ENCODE peak calls at places on chromosomes 5 and 9, in seven cellular contexts. C, R, X, J, O, S and D are unnamed samples.
A peak's percentile ranks its signal among the peaks of the same experiment; 100 is the strongest.

GRCh38 chr5:59577485-59577884 is 316.0 kb downstream of the PDE4D start:
- DNase-seq in C (no peak), R (no peak), S (no peak), J (no peak), X (no peak), O (no peak), D (no peak)

GRCh38 chr5:31640024-31640423 is 1.1 kb downstream of the PDZD2 start:
- DNase-seq in O (no peak), C (no peak), R (no peak), X (no peak), J (no peak), S (no peak), D (no peak)

GRCh38 chr9:3526166-3526902 is 533 bp upstream of the RFX3 start:
- DNase-seq in R (peak; percentile 88), C (peak; percentile 90), J (peak; percentile 73), O (peak; percentile 87), X (peak; percentile 90), S (peak; percentile 87), D (peak; percentile 90)

GRCh38 chr5:10563940-10564837 is at the start of gene ANKRD33B:
- DNase-seq in J (peak; percentile 52), S (peak; percentile 69), O (peak; percentile 91), X (peak; percentile 48), R (peak; percentile 68), C (peak; percentile 63), D (peak; percentile 72)

GRCh38 chr5:16812911-16813310 is 123.2 kb downstream of the MYO10 start:
- DNase-seq in R (no peak), S (peak; percentile 24), X (peak; percentile 77), C (peak; percentile 14), J (peak; percentile 33), O (no peak), D (peak; percentile 73)

GRCh38 chr5:1325191-1325741 is 19.6 kb downstream of the CLPTM1L start:
- DNase-seq in X (peak; percentile 11), J (no peak), S (no peak), C (no peak), O (no peak), R (no peak), D (no peak)

GRCh38 chr5:107743357-107744000 is 72.7 kb upstream of the EFNA5 start:
- DNase-seq in J (peak; percentile 13), X (no peak), R (no peak), C (no peak), O (no peak), S (peak; percentile 36), D (peak; percentile 9)

GRCh38 chr9:12759767-12760166 is 15.1 kb upstream of the LURAP1L start:
- DNase-seq in O (no peak), X (no peak), J (peak; percentile 59), S (peak; percentile 62), R (no peak), C (no peak), D (peak; percentile 75)

GRCh38 chr9:37840560-37841194 is 40.1 kb downstream of the DCAF10 start:
- DNase-seq in R (no peak), C (no peak), J (peak; percentile 82), S (peak; percentile 55), X (no peak), O (no peak), D (peak; percentile 82)

GRCh38 chr5:1028481-1029269 is 20.1 kb downstream of the NKD2 start:
- DNase-seq in R (no peak), C (no peak), J (no peak), X (no peak), S (no peak), O (no peak), D (no peak)

GRCh38 chr9:14780251-14780650 is 57.7 kb upstream of the CER1 start:
- DNase-seq in C (no peak), R (no peak), J (no peak), S (no peak), O (no peak), X (no peak), D (no peak)

GRCh38 chr5:156715287-156715686 is 134.8 kb upstream of the PPP1R2B start:
- DNase-seq in J (peak; percentile 38), O (no peak), X (no peak), S (peak; percentile 58), R (no peak), C (no peak), D (no peak)

GRCh38 chr9:93128715-93129224 is 5.3 kb downstream of the NINJ1 start:
- DNase-seq in X (no peak), O (no peak), S (no peak), J (no peak), R (no peak), C (peak; percentile 7), D (no peak)

GRCh38 chr5:112878760-112879159 is 17.7 kb downstream of the SRP19 start:
- DNase-seq in X (no peak), S (no peak), C (no peak), R (no peak), J (no peak), O (no peak), D (peak; percentile 26)

GRCh38 chr5:37847978-37848425 is 8.2 kb upstream of the GDNF start:
- DNase-seq in O (no peak), S (peak; percentile 78), R (no peak), X (no peak), C (no peak), J (peak; percentile 92), D (peak; percentile 89)

GRCh38 chr9:113578279-113578865 is 114.8 kb downstream of the RGS3 start:
- DNase-seq in R (no peak), C (no peak), J (peak; percentile 66), X (no peak), O (no peak), S (no peak), D (no peak)

GRCh38 chr9:113580041-113580953 is 116.8 kb downstream of the RGS3 start:
- DNase-seq in J (peak; percentile 85), O (peak; percentile 58), X (peak; percentile 91), S (no peak), C (peak; percentile 81), R (no peak), D (peak; percentile 59)

GRCh38 chr9:113577525-113578261 is 114.2 kb downstream of the RGS3 start:
- DNase-seq in O (no peak), S (peak; percentile 77), C (no peak), R (no peak), J (peak; percentile 79), X (no peak), D (no peak)

GRCh38 chr9:113579270-113580040 is 115.9 kb downstream of the RGS3 start:
- DNase-seq in R (no peak), O (peak; percentile 91), X (no peak), J (no peak), S (no peak), C (peak; percentile 51), D (peak; percentile 62)

DNA sequence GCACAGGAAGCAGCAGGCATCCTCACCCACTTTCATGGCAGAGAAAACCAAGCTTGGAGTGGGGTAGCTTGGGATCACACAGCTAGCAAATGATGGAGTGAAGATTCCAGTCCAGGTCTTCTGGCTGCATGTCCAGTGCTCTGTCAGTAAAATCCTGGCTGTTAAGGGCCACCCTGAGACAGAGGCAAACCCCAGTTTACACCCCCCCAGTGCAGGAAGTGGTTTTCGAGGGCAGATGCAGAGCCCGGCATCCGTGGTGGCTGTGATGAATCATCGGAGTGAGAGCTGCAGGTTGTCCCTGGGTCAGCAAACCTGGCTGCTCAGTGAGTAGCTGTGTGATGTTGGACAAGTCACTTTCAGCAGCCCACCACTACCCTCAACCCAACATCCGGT is 115.3 kb downstream of the RGS3 start:
- DNase-seq in C (peak; percentile 80), R (no peak), S (peak; percentile 92), O (peak; percentile 90), J (peak; percentile 94), X (no peak), D (peak; percentile 90)
- H3K4me3 ChIP-seq in C (no peak overlapping the region), R (no peak overlapping the region), S (no peak overlapping the region), O (peak overlapping the region; percentile 52), J (no peak overlapping the region), X (no peak overlapping the region), D (no peak overlapping the region)

GRCh38 chr5:146562461-146562860 is 46.5 kb upstream of the GPR151 start:
- DNase-seq in C (no peak), J (no peak), X (no peak), S (no peak), R (no peak), O (no peak), D (no peak)

GRCh38 chr5:146561711-146562110 is 45.7 kb upstream of the GPR151 start:
- DNase-seq in X (no peak), R (no peak), C (no peak), O (no peak), J (no peak), S (peak; percentile 60), D (no peak)

GRCh38 chr5:146568161-146568560 is 52.2 kb upstream of the GPR151 start:
- DNase-seq in J (no peak), R (no peak), O (no peak), C (no peak), X (no peak), S (no peak), D (no peak)

GRCh38 chr5:146564036-146564762 is 48.2 kb upstream of the GPR151 start:
- DNase-seq in J (no peak), O (no peak), R (no peak), S (no peak), X (no peak), C (no peak), D (no peak)

DNA sequence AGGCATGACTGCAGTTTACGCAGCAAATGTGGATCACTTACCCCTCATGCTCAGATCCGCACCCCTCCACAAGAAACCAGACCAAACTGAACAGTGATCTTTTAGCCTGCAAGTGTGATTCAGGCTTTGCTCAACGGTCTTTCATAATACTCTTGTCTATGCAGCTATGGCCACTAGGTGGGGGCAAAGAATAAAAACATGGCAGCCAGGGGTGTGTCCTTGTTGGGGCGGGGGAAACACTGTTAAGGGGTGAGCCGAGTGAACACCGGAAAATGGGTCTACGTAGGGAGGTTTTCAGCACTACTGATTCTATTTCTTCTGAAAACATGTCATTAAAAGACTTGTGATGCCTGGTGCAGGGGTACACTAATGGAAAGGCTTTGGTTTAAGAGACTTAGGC is 49.8 kb upstream of the GPR151 start:
- DNase-seq in S (peak; percentile 55), J (peak; percentile 75), C (peak; percentile 29), R (peak; percentile 16), X (peak; percentile 50), O (peak; percentile 60), D (peak; percentile 61)
- TF ChIP-seq CTCF in S (peak; percentile 61), J (peak; percentile 73), C (peak; percentile 50), R (peak; percentile 14), X (peak; percentile 66), O (peak; percentile 75), D (peak; percentile 59)

DNA sequence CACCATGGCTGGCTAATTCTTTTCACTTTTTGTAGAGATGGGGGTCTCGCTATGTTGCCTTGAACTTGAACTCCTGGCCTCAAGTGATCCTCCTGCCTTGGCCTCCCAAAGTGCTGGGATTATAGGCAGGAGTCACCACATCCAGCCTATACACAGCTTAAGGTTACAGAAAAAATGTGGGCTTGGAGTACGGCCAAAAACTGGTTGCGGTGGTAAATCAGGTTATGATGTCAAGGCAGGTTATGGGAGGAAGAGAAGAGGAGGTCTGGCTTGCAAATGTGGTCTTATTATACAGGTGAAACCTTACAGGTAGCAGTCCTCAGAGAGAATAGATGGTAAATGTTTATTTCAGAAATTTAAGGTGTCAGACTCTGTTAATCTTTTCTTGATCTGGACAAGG is 30.7 kb upstream of the SYK start:
- DNase-seq in J (no peak), C (peak; percentile 36), S (no peak), X (no peak), R (no peak), O (no peak), D (no peak)
- H3K4me3 ChIP-seq in J (no peak overlapping the region), C (no peak overlapping the region), S (no peak overlapping the region), X (no peak overlapping the region), R (no peak overlapping the region), O (no peak overlapping the region), D (no peak overlapping the region)

DNA sequence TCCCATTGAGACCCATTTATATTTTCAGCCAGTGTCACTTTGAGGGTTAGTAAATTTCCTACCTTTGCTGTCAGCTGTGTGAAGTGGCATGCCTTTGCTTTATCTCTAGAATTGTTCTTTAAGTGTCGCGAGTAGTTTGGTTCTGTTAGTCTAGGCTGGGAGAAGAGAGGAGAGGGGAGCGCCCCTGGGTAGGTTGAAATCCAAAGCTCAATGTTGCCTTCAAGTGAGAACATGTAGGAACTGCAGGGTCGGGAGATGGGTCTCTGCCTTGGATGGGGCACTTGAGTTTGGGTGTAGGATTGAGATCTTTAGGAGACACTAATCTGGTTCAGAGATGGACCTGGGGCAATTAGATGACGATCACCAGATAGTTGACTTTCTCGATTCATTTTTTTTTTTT is 46.3 kb downstream of the STC2 start:
- DNase-seq in R (no peak), X (no peak), J (no peak), C (no peak), S (no peak), O (peak; percentile 4), D (peak; percentile 40)
- TF ChIP-seq CTCF in R (no peak), X (no peak), J (peak; percentile 32), C (no peak), S (peak; percentile 36), O (peak; percentile 46), D (peak; percentile 40)